ENCODE peak calls at places on chromosomes 7 and 10, in five cellular contexts. R is colonic mucosa, U is spleen, D is neuronal stem cell, X is Panc1. F is an unnamed sample.

GRCh38 chr10:85548038-85548437 is 818.6 kb downstream of the GRID1 start:
- DNase-seq in X (peak; percentile 66), U (no peak), R (peak; percentile 36), D (peak; percentile 35), F (no peak)

GRCh38 chr10:128437786-128438350 is 311.6 kb upstream of the MKI67 start:
- DNase-seq in X (no peak), U (no peak), R (no peak), D (no peak), F (no peak)

GRCh38 chr10:17003151-17003550 is 126.5 kb downstream of the CUBN start:
- DNase-seq in R (no peak), X (no peak), D (no peak), U (no peak), F (no peak)

GRCh38 chr10:49550563-49550962 is 11.6 kb upstream of the ERCC6 start:
- DNase-seq in U (no peak), X (no peak), D (no peak), R (no peak), F (no peak)

GRCh38 chr7:129522088-129522970 is 20.0 kb downstream of the SMKR1 start:
- DNase-seq in X (no peak), R (no peak), D (no peak), U (peak; percentile 49), F (no peak)

GRCh38 chr7:29038463-29038862 is 80.3 kb upstream of the TRIL start:
- DNase-seq in U (no peak), D (no peak), R (no peak), X (no peak), F (no peak)

GRCh38 chr7:144671429-144671828 is 164.4 kb downstream of the TPK1 start:
- DNase-seq in U (no peak), R (no peak), D (no peak), X (no peak), F (no peak)

GRCh38 chr7:151406051-151406875 is 3.6 kb downstream of the WDR86 start:
- DNase-seq in D (no peak), R (no peak), X (no peak), U (peak; percentile 57), F (no peak)

GRCh38 chr7:36127075-36127740 is 25.8 kb upstream of the EEPD1 start:
- DNase-seq in D (no peak), U (no peak), X (peak; percentile 46), R (no peak), F (no peak)

GRCh38 chr7:665751-666453 is 60.6 kb upstream of the DNAAF5 start:
- DNase-seq in U (peak; percentile 65), X (no peak), R (no peak), D (no peak), F (peak; percentile 9)

GRCh38 chr10:13880760-13881159 is 294.0 kb downstream of the PRPF18 start:
- DNase-seq in X (no peak), U (no peak), R (no peak), D (no peak), F (no peak)

GRCh38 chr7:38105874-38106483 is 72.1 kb upstream of the STARD3NL start:
- DNase-seq in U (no peak), R (no peak), D (peak; percentile 26), X (peak; percentile 20), F (no peak)

GRCh38 chr10:46048152-46048551 is 2.1 kb upstream of the MSMB start:
- DNase-seq in U (no peak), D (no peak), R (no peak), X (no peak), F (no peak)

GRCh38 chr10:130300608-130301025 is 164.4 kb downstream of the GLRX3 start:
- DNase-seq in R (no peak), D (no peak), U (peak; percentile 91), X (no peak), F (no peak)

GRCh38 chr10:127989481-127989964 is 82.6 kb downstream of the PTPRE start:
- DNase-seq in X (no peak), R (no peak), U (no peak), D (no peak), F (no peak)

GRCh38 chr10:84818956-84819355 is 490.6 kb downstream of the CCSER2 start:
- DNase-seq in X (no peak), U (no peak), D (no peak), R (no peak), F (no peak)

GRCh38 chr7:135938563-135938962 is 38.6 kb downstream of the MTPN start:
- DNase-seq in D (no peak), U (no peak), X (no peak), R (no peak), F (no peak)

GRCh38 chr7:135979674-135980660 is 2.8 kb upstream of the MTPN start:
- DNase-seq in D (no peak), R (no peak), U (no peak), X (no peak), F (no peak)

GRCh38 chr10:33237736-33238624 is 96.5 kb downstream of the NRP1 start:
- DNase-seq in X (peak; percentile 91), U (no peak), R (no peak), D (no peak), F (no peak)

GRCh38 chr10:129972966-129973673 is 9.0 kb upstream of the EBF3 start:
- DNase-seq in U (peak; percentile 61), D (no peak), R (no peak), X (no peak), F (no peak)

GRCh38 chr10:120208488-120208887 is 248.5 kb upstream of the PLPP4 start:
- DNase-seq in U (no peak), R (no peak), D (no peak), X (no peak), F (no peak)

GRCh38 chr7:1664711-1665591 is 5.1 kb upstream of the ELFN1 start:
- DNase-seq in R (peak; percentile 50), X (no peak), D (peak; percentile 88), U (peak; percentile 77), F (no peak)

GRCh38 chr7:84304407-84304806 is 109.8 kb upstream of the SEMA3A start:
- DNase-seq in U (no peak), R (no peak), X (no peak), D (no peak), F (no peak)

GRCh38 chr7:141158562-141158961 is 84.7 kb downstream of the TMEM178B start:
- DNase-seq in R (no peak), U (no peak), X (peak; percentile 50), D (no peak), F (no peak)

GRCh38 chr10:386751-387693 is 251.8 kb downstream of the ZMYND11 start:
- DNase-seq in R (no peak), U (no peak), X (no peak), D (no peak), F (no peak)

GRCh38 chr7:17315974-17316373 is 17.5 kb downstream of the AHR start:
- DNase-seq in D (no peak), X (no peak), U (no peak), R (no peak), F (no peak)

GRCh38 chr7:17319164-17320101 is 21.0 kb downstream of the AHR start:
- DNase-seq in X (no peak), U (no peak), D (no peak), R (no peak), F (no peak)

GRCh38 chr7:17320102-17320497 is 21.6 kb downstream of the AHR start:
- DNase-seq in D (no peak), R (no peak), X (no peak), U (no peak), F (no peak)

GRCh38 chr7:17318146-17318545 is 19.7 kb downstream of the AHR start:
- DNase-seq in X (no peak), U (no peak), D (no peak), R (no peak), F (no peak)

DNA sequence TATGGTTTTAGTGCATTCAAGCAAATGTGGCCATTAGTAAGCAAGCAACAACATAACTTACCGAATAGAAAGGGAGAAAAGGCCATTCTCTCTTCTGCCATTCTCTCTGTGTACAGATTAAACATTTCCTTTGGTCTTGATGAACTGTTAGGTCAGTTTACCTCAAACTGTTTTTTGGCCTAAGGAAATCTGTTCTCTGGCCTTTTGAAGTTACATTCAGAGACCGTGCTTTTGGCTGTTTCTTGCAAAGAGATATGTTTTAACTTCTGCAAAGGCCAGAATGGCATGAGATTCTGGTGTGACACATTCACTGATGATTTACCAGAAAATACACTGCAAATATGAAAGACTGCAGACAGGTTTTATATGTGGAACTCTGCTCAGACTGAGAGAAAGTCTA is 22.2 kb downstream of the AHR start:
- DNase-seq in D (no peak), U (no peak), R (no peak), X (no peak), F (no peak)
- H3K36me3 ChIP-seq in D (peaks cover 24% of the 10 kb centered on the region), U (peaks cover 39% of the 10 kb centered on the region), R (no peaks in the 10 kb centered on the region), X (no peaks in the 10 kb centered on the region), F (no peaks in the 10 kb centered on the region)

DNA sequence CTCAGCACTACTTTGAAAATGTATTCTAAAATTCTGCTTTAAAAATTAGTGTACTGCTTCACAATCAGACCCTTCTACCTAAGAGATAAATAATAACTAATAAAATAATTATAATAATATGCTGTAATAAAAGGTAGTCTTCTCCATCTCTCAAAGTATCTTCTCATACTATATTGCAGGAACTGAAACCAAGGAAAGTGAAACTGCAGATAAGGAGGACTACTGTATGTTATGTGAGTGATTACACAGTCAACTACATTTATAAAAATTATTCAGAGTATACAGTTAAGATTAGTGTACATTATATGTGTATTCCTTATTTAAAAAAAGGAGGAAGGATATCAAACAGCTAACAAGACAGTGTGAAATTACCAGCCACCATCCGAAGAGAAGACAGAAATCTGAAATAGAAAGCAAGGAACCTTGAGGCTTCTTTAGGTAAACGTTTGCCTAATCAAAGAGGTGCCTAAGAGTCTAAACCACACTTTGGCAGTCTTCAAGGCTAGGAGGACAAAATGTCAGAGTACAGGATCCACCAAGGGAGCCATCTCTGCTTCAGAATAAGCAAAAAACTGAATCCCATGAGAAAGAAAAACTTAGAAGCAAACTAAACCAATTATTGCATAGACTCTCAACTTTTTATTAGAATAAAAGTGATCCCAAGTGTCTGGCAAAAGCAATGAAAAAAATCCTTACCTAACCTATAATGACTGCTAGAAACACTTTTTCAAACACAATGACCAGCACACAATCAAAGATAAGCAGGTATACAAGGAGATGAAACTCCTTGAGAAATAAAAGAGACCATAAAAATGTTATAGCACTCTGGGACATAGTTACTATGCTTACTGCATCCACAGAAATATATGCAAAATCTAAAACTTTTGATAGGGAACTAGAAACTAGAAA is 6.5 kb downstream of the USP6NL start:
- DNase-seq in D (no peak), X (no peak), U (no peak), R (no peak), F (no peak)
- H3K4me1 ChIP-seq in D (peaks cover 10% of the 10 kb centered on the region), X (peaks cover 41% of the 10 kb centered on the region), U (peaks cover 89% of the 10 kb centered on the region), R (no peaks in the 10 kb centered on the region), F (peaks cover 5% of the 10 kb centered on the region)

GRCh38 chr7:69839782-69840181 is 241.5 kb downstream of the AUTS2 start:
- DNase-seq in R (no peak), X (no peak), D (no peak), U (no peak), F (no peak)

GRCh38 chr7:69837387-69838068 is 239.3 kb downstream of the AUTS2 start:
- DNase-seq in U (no peak), R (no peak), X (no peak), D (peak; percentile 42), F (peak; percentile 48)

GRCh38 chr7:69832356-69832755 is 234.1 kb downstream of the AUTS2 start:
- DNase-seq in U (no peak), R (no peak), X (no peak), D (no peak), F (no peak)

GRCh38 chr7:69833964-69834363 is 235.7 kb downstream of the AUTS2 start:
- DNase-seq in D (no peak), X (no peak), R (no peak), U (no peak), F (no peak)
- H3K27me3 ChIP-seq in D (no peaks in the 10 kb centered on the region), X (no peaks in the 10 kb centered on the region), R (no peaks in the 10 kb centered on the region), U (no peaks in the 10 kb centered on the region), F (no peaks in the 10 kb centered on the region)

GRCh38 chr10:30398788-30399187 is 35.2 kb upstream of the MAP3K8 start:
- DNase-seq in D (no peak), X (no peak), R (no peak), U (no peak), F (no peak)
- H3K36me3 ChIP-seq in D (no peaks in the 10 kb centered on the region), X (no peaks in the 10 kb centered on the region), R (no peaks in the 10 kb centered on the region), U (no peaks in the 10 kb centered on the region), F (no peaks in the 10 kb centered on the region)

GRCh38 chr7:44735403-44736165 is 13.1 kb upstream of the ZMIZ2 start:
- DNase-seq in U (peak; percentile 10), X (peak; percentile 98), D (no peak), R (no peak), F (no peak)
- H3K4me1 ChIP-seq in U (no peaks in the 10 kb centered on the region), X (peaks cover 6% of the 10 kb centered on the region), D (no peaks in the 10 kb centered on the region), R (no peaks in the 10 kb centered on the region), F (no peaks in the 10 kb centered on the region)

F was measured in iPS DF 6.9.